ENCODE peak calls at places on chromosomes 13 and 19, in ten cellular contexts. Z, D, A, O, G, E, R, P, V and F are unnamed samples.

GRCh38 chr19:14072535-14073231 is at the start of gene MISP3:
- DNase-seq in O (no peak), E (peak), A (no peak), V (no peak), P (peak), R (peak), G (no peak), Z (no peak), D (no peak), F (peak)

GRCh38 chr13:50613356-50613831 is 230.1 kb downstream of the DLEU7 start:
- DNase-seq in E (peak), G (no peak), O (no peak), D (no peak), P (peak), Z (no peak), R (no peak), V (peak), A (no peak), F (no peak)

GRCh38 chr19:28881616-28882015 is 331.3 kb downstream of the UQCRFS1 start:
- DNase-seq in A (no peak), Z (no peak), O (no peak), V (no peak), P (no peak), R (no peak), D (no peak), G (no peak), E (no peak), F (peak)

GRCh38 chr13:96011291-96011875 is 41.8 kb downstream of the UGGT2 start:
- DNase-seq in E (peak), Z (peak), P (peak), V (peak), G (no peak), A (no peak), D (peak), O (no peak), R (no peak), F (no peak)

GRCh38 chr19:5823579-5824281 is 15.8 kb downstream of the FUT6 start:
- DNase-seq in O (no peak), P (peak), A (no peak), V (no peak), R (no peak), E (no peak), G (no peak), Z (no peak), D (no peak), F (no peak)

GRCh38 chr13:75687145-75687763 is 51.1 kb downstream of the LMO7 start:
- DNase-seq in A (no peak), G (no peak), R (peak), V (peak), Z (peak), E (peak), O (peak), D (no peak), P (peak), F (peak)

GRCh38 chr19:29871143-29871542 is 59.4 kb downstream of the CCNE1 start:
- DNase-seq in P (no peak), V (no peak), R (peak), E (no peak), A (no peak), Z (no peak), G (no peak), D (no peak), O (no peak), F (peak)

GRCh38 chr13:46332772-46333171 is 54.3 kb downstream of the RUBCNL start:
- DNase-seq in V (no peak), O (no peak), G (no peak), D (no peak), A (no peak), P (no peak), R (no peak), Z (no peak), E (no peak), F (no peak)

GRCh38 chr19:41000310-41000737 is 9.2 kb downstream of the CYP2B6 start:
- DNase-seq in G (no peak), Z (no peak), A (no peak), V (no peak), R (peak), E (no peak), O (no peak), P (peak), D (no peak), F (no peak)

GRCh38 chr19:55373993-55374757 is 2.5 kb upstream of the TMEM190 start:
- DNase-seq in V (peak), P (peak), R (no peak), E (peak), Z (peak), G (no peak), D (peak), O (no peak), A (no peak), F (no peak)

GRCh38 chr19:18848860-18849661 is 17.3 kb downstream of the UPF1 start:
- DNase-seq in A (peak), P (peak), E (peak), G (peak), Z (peak), D (peak), R (no peak), V (peak), O (no peak), F (no peak)

GRCh38 chr13:83879431-83880171 is 2.7 kb downstream of the SLITRK1 start:
- DNase-seq in E (no peak), Z (no peak), V (peak), O (no peak), P (peak), A (no peak), D (no peak), G (no peak), R (peak), F (no peak)

GRCh38 chr19:679418-680286 is 3.5 kb downstream of the FSTL3 start:
- DNase-seq in G (no peak), E (peak), Z (peak), P (peak), A (peak), D (peak), R (peak), O (peak), V (peak), F (peak)

GRCh38 chr13:102903659-102904407 is 58.0 kb downstream of the ERCC5 start:
- DNase-seq in O (peak), G (no peak), R (no peak), D (no peak), P (peak), Z (peak), E (peak), A (no peak), V (peak), F (peak)

GRCh38 chr19:56839665-56840451 is 668 bp downstream of the PEG3 start:
- DNase-seq in A (peak), Z (no peak), V (peak), R (no peak), E (peak), P (peak), D (peak), G (peak), O (peak), F (no peak)

GRCh38 chr13:110409581-110409992 is 102.5 kb downstream of the COL4A2 start:
- DNase-seq in V (peak), G (no peak), O (peak), E (peak), Z (peak), D (no peak), R (no peak), P (peak), A (peak), F (no peak)

GRCh38 chr13:110305949-110306339 is 1.0 kb downstream of the COL4A1 start:
- DNase-seq in A (peak), R (no peak), Z (no peak), D (no peak), V (peak), P (peak), O (no peak), E (peak), G (no peak), F (no peak)

GRCh38 chr19:37506387-37507166 is at the start of gene ZNF793:
- DNase-seq in V (peak), D (peak), Z (peak), E (peak), R (peak), G (peak), A (peak), P (peak), O (peak), F (peak)

GRCh38 chr13:110306340-110306959 is 507 bp downstream of the COL4A1 start:
- DNase-seq in V (peak), P (peak), Z (no peak), E (peak), G (no peak), R (peak), D (no peak), A (peak), O (no peak), F (no peak)

GRCh38 chr13:110499621-110500281 is 61.8 kb downstream of the RAB20 start:
- DNase-seq in P (peak), D (no peak), V (peak), R (no peak), O (peak), Z (peak), A (no peak), E (no peak), G (no peak), F (no peak)

GRCh38 chr13:108155185-108156106 is 59.9 kb downstream of the LIG4 start:
- DNase-seq in Z (peak), D (peak), V (peak), G (no peak), O (peak), E (peak), R (peak), P (peak), A (peak), F (peak)

GRCh38 chr19:11018179-11018578 is 57.3 kb downstream of the SMARCA4 start:
- DNase-seq in E (no peak), A (no peak), D (peak), Z (no peak), G (no peak), P (no peak), O (no peak), R (peak), V (peak), F (no peak)

GRCh38 chr19:56594783-56595547 is at the start of gene ZNF71:
- DNase-seq in D (peak), R (peak), V (peak), Z (peak), E (peak), P (peak), G (peak), A (peak), O (peak), F (peak)

GRCh38 chr19:41431426-41432386 is 4.5 kb upstream of the B3GNT8 start:
- DNase-seq in E (peak), Z (peak), O (no peak), A (peak), D (no peak), G (no peak), P (peak), R (peak), V (peak), F (peak)

GRCh38 chr13:46546084-46546786 is 6.7 kb upstream of the LRCH1 start:
- DNase-seq in Z (no peak), V (no peak), A (no peak), P (no peak), G (no peak), O (no peak), R (no peak), D (no peak), E (no peak), F (no peak)

GRCh38 chr13:103953859-103954258 is 887.6 kb upstream of the SLC10A2 start:
- DNase-seq in O (no peak), D (no peak), A (no peak), E (no peak), V (no peak), G (no peak), P (no peak), R (no peak), Z (no peak), F (no peak)

GRCh38 chr19:42440357-42441046 is 2.2 kb downstream of the CXCL17 start:
- DNase-seq in E (peak), V (peak), D (no peak), G (no peak), Z (peak), P (peak), O (peak), A (peak), R (peak), F (peak)

GRCh38 chr19:3700242-3701032 is at the start of gene PIP5K1C:
- DNase-seq in G (peak), D (peak), R (peak), A (peak), E (peak), V (peak), O (peak), P (peak), Z (peak), F (peak)

GRCh38 chr13:36778083-36778671 is 40.8 kb upstream of the RFXAP start:
- DNase-seq in P (peak), V (peak), A (no peak), Z (peak), O (peak), E (peak), G (no peak), D (peak), R (peak), F (no peak)

GRCh38 chr13:92074658-92075057 is 676.2 kb downstream of the GPC5 start:
- DNase-seq in R (peak), D (no peak), V (no peak), P (no peak), O (no peak), A (no peak), G (no peak), Z (no peak), E (peak), F (peak)

GRCh38 chr13:110107568-110108347 is 199.2 kb downstream of the COL4A1 start:
- DNase-seq in G (no peak), V (no peak), R (no peak), A (no peak), O (no peak), D (no peak), P (no peak), E (no peak), Z (no peak), F (no peak)

GRCh38 chr13:107421028-107421427 is 794.3 kb downstream of the LIG4 start:
- DNase-seq in O (peak), Z (peak), D (no peak), P (no peak), G (no peak), V (peak), A (no peak), E (peak), R (no peak), F (no peak)

GRCh38 chr19:58117841-58118575 is 20.0 kb upstream of the ZSCAN18 start:
- DNase-seq in G (no peak), P (peak), E (peak), A (no peak), O (no peak), V (no peak), R (no peak), D (no peak), Z (no peak), F (no peak)

GRCh38 chr19:10998045-10998533 is 37.3 kb downstream of the SMARCA4 start:
- DNase-seq in A (no peak), E (peak), D (no peak), V (peak), P (no peak), R (no peak), O (no peak), Z (peak), G (no peak), F (no peak)

GRCh38 chr13:25168800-25169199 is 3.3 kb downstream of the AMER2 start:
- DNase-seq in P (no peak), D (no peak), E (no peak), Z (no peak), R (no peak), A (no peak), G (no peak), O (no peak), V (no peak), F (no peak)

GRCh38 chr19:54338521-54338920 is 441 bp downstream of the LILRA4 start:
- DNase-seq in P (no peak), O (no peak), R (no peak), G (no peak), E (no peak), D (no peak), A (no peak), Z (no peak), V (no peak), F (peak)

GRCh38 chr19:661427-662196 is 1.4 kb downstream of the RNF126 start:
- DNase-seq in D (no peak), E (no peak), O (no peak), G (no peak), V (no peak), R (peak), Z (no peak), A (no peak), P (peak), F (peak)

GRCh38 chr19:33805313-33805712 is 8.6 kb downstream of the KCTD15 start:
- DNase-seq in Z (no peak), A (no peak), D (no peak), V (no peak), P (no peak), E (no peak), O (no peak), R (no peak), G (no peak), F (no peak)

GRCh38 chr19:38792250-38793111 is 3.5 kb downstream of the LGALS7B start:
- DNase-seq in D (no peak), P (peak), O (no peak), V (peak), G (no peak), R (no peak), Z (no peak), A (peak), E (peak), F (no peak)
- H3K4me3 ChIP-seq in D (no peak), P (no peak), O (no peak), V (no peak), G (peak), R (no peak), Z (no peak), A (no peak), E (no peak), F (no peak)

DNA sequence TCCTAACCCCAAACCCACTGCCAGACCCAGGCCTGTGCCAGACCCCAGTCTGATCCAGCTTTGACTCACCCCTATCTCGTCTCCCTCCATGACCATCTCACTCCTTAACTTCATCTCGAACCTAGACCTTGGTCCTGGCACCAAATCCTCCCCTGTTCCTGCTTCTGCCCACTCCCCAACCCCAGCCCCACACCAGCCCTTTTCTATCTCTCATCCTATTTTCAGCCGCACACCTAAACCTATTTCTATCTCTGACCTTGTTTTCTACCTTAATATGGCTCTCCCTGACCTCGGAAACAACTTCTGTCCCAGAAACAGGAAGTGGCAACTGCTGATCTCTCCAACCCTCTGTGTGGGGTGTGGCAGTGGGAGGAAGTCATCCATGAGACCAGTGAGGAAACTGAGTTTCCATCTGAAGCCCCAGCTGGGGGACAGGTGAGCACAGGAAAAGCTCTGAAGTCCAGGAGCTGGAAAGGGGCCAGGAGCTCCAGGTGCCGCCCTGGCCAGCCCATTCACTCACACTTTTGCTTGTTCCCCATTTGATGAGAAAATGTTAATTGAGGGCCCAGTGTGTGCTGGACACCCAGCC is 13.7 kb downstream of the PTH2 start:
- DNase-seq in P (no peak), V (no peak), Z (no peak), O (no peak), A (no peak), R (no peak), D (no peak), G (no peak), E (no peak), F (peak)
- H3K4me3 ChIP-seq in P (no peak), V (no peak), Z (no peak), O (no peak), A (no peak), R (no peak), D (no peak), G (no peak), E (no peak), F (peak)

DNA sequence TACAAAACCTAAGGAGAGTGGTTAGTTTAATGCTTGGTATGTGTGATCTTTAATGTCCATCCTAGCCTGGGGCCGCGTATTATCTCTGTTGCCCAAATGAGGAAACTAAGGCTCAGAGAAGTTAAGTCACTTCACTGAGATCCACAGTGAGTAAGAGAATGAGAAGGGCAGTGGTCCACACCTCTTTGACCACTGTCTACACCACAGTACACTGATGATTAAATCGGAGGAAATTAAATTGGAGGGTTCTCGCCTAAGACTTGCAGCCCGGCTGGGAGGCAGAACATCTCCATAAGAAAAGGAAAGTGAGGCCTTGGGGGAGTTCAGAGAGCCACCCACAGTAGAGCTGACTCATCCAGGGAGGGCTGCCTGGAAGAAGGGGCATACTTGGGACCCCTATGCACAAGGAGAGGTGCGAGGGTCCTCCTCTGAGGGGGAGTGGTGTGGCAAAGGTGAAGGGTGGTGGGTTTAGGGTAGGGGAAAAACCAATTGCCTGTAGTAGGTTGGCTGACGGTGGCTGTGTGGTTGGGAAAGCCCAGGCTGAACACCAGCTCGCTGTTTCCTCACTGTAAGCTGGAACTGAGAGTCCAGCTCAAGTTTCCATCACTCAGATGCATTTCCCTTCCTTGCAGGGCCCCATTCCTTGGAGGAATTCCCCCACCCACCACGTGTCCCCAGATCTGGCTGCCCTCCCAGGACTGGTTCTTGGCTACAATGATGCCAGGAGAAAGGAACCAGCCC is 15.0 kb upstream of the DHRS12 start:
- DNase-seq in P (peak), O (no peak), A (no peak), D (no peak), V (no peak), E (peak), Z (peak), G (no peak), R (no peak), F (no peak)
- H3K4me3 ChIP-seq in P (no peak), O (no peak), A (no peak), D (no peak), V (no peak), E (no peak), Z (no peak), G (no peak), R (no peak), F (no peak)

DNA sequence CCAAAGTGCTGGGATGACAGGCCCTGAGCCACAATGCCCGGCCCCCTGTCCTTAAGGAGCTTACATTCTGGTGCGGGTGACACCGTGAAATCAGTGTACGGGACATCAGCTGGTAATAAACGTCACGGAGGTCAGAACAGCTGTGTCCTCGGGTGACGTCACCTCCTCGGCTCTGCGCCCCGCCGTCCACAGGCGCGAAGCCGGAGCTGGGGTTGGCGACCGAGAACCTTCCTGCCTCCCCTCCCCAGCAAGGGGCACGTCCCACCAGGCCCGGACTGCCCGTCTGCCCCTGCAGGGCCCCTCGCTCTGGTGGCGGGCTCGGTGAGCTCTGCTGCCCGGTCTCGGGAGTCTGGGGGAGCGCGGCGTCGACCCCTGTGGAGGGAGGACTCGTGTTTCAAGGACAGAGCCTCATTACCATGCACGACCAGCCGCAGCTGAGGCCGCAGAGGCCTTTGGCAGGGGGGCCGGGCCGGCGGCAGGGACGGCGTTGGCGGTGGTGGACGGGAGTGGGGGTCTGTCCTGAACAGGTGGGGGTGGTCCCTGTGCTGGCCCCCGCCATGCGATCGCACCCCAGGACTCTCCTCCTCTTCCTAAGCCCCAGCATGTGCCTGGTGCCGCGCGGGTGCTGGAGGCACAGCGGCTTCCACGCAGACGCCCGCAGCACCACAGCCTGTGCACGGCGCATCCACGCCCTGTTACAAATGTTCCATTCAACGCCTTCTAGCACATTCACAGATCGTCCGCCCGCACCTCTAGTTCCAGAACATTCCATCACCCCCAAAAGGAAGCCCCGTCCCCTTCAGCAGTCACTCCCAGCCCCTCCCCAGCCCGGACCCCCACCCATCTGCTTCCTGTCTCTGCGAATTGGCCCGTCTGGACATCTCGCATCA is 5.4 kb downstream of the LINGO3 start:
- DNase-seq in P (peak), A (peak), Z (peak), E (peak), R (peak), V (peak), O (no peak), G (no peak), D (no peak), F (no peak)
- H3K4me3 ChIP-seq in P (no peak), A (no peak), Z (no peak), E (no peak), R (no peak), V (no peak), O (no peak), G (no peak), D (no peak), F (no peak)

GRCh38 chr19:32343550-32344262 is 1.7 kb upstream of the ZNF507 start:
- DNase-seq in E (no peak), P (peak), O (no peak), D (no peak), R (no peak), V (no peak), G (no peak), Z (no peak), A (no peak), F (no peak)
- H3K4me3 ChIP-seq in E (no peak), P (no peak), O (no peak), D (no peak), R (no peak), V (no peak), G (no peak), Z (no peak), A (no peak), F (no peak)

GRCh38 chr19:49499030-49499670 is 2.9 kb downstream of the RPS11 start:
- DNase-seq in D (no peak), O (no peak), P (peak), V (no peak), R (no peak), G (no peak), E (no peak), A (no peak), Z (no peak), F (peak)
- H3K4me3 ChIP-seq in D (no peak), O (no peak), P (no peak), V (no peak), R (no peak), G (peak), E (no peak), A (no peak), Z (no peak), F (peak)